ENCODE peak calls at places on chromosomes 16 and 17, in ten cellular contexts. Q, J, D, M, H, N, C, T, K and W are unnamed samples. For H3K9me3, the result is how much of the 10 kb centered on the place peaks cover.

GRCh38 chr16:29899516-29900101 is at the start of gene SEZ6L2:
- DNase-seq in T (no peak), H (peak), Q (no peak), K (peak), D (peak), J (peak), M (peak), N (peak), C (peak), W (peak)

GRCh38 chr17:77440571-77440981 is 299.8 kb downstream of the SEC14L1 start:
- DNase-seq in J (no peak), M (no peak), D (peak), N (peak), C (no peak), Q (no peak), K (no peak), T (no peak), H (no peak), W (no peak)

GRCh38 chr17:61000911-61001310 is 323.3 kb downstream of the BCAS3 start:
- DNase-seq in K (peak), H (peak), J (no peak), N (no peak), D (no peak), C (no peak), Q (no peak), M (peak), T (no peak), W (no peak)

GRCh38 chr16:51167170-51167710 is 16.2 kb upstream of the SALL1 start:
- DNase-seq in N (no peak), D (no peak), C (no peak), J (no peak), Q (no peak), M (no peak), H (no peak), T (no peak), K (peak), W (no peak)

GRCh38 chr16:55113195-55113594 is 182.5 kb downstream of the IRX5 start:
- DNase-seq in N (no peak), T (no peak), D (no peak), H (no peak), J (no peak), Q (no peak), K (no peak), M (no peak), C (no peak), W (no peak)

GRCh38 chr17:37462492-37462891 is 27.2 kb upstream of the DUSP14 start:
- DNase-seq in C (no peak), N (no peak), H (no peak), K (no peak), M (no peak), Q (no peak), D (no peak), J (no peak), T (no peak), W (no peak)

GRCh38 chr17:9240659-9241370 is 219.5 kb downstream of the NTN1 start:
- DNase-seq in T (peak), D (peak), N (peak), H (peak), J (peak), M (peak), K (peak), C (no peak), Q (no peak), W (peak)

GRCh38 chr16:5916711-5917191 is 819.2 kb upstream of the EEF2KMT start:
- DNase-seq in J (no peak), C (no peak), D (peak), T (no peak), H (no peak), N (no peak), K (peak), M (no peak), Q (no peak), W (no peak)

GRCh38 chr17:45835481-45835880 is 9.2 kb upstream of the SPPL2C start:
- DNase-seq in K (no peak), H (no peak), D (no peak), C (no peak), Q (no peak), N (no peak), J (no peak), M (no peak), T (no peak), W (no peak)

GRCh38 chr16:88688013-88688778 is 1.9 kb upstream of the SNAI3 start:
- DNase-seq in D (peak), J (peak), T (no peak), C (peak), N (no peak), K (peak), H (no peak), Q (no peak), M (no peak), W (no peak)

GRCh38 chr17:55237268-55237667 is 27.5 kb upstream of the HLF start:
- DNase-seq in J (no peak), T (no peak), N (no peak), K (no peak), Q (no peak), D (no peak), M (no peak), H (no peak), C (no peak), W (no peak)

GRCh38 chr17:79618383-79619067 is 7.7 kb upstream of the RBFOX3 start:
- DNase-seq in T (no peak), H (no peak), M (no peak), K (no peak), C (peak), D (no peak), N (peak), J (peak), Q (no peak), W (peak)

GRCh38 chr17:4520881-4521600 is 22.4 kb downstream of the SPNS2 start:
- DNase-seq in C (no peak), N (peak), M (peak), Q (no peak), K (no peak), T (no peak), J (peak), H (no peak), D (peak), W (peak)

GRCh38 chr16:17339764-17340541 is 130.8 kb downstream of the XYLT1 start:
- DNase-seq in T (no peak), Q (no peak), J (no peak), M (peak), K (peak), H (peak), N (no peak), D (peak), C (no peak), W (no peak)

GRCh38 chr16:69417537-69418199 is 6.8 kb upstream of the CYB5B start:
- DNase-seq in M (no peak), H (no peak), J (no peak), C (no peak), K (peak), Q (no peak), D (no peak), N (no peak), T (no peak), W (no peak)

GRCh38 chr16:66306366-66307150 is 59.9 kb upstream of the CDH5 start:
- DNase-seq in H (no peak), K (no peak), N (peak), J (peak), M (no peak), C (no peak), D (no peak), Q (no peak), T (no peak), W (no peak)

GRCh38 chr16:46961373-46962353 is 11.8 kb downstream of the DNAJA2 start:
- DNase-seq in Q (no peak), T (no peak), M (peak), D (no peak), J (no peak), H (no peak), N (no peak), C (no peak), K (no peak), W (no peak)

GRCh38 chr17:1013729-1014090 is 16.8 kb downstream of the TIMM22 start:
- DNase-seq in T (no peak), M (no peak), J (peak), C (no peak), D (no peak), H (no peak), K (no peak), N (no peak), Q (no peak), W (no peak)

GRCh38 chr16:82945420-82946096 is 318.8 kb downstream of the CDH13 start:
- DNase-seq in C (no peak), Q (no peak), J (no peak), T (no peak), D (no peak), H (no peak), N (peak), M (no peak), K (no peak), W (no peak)

GRCh38 chr16:89024546-89024945 is 47.5 kb upstream of the CBFA2T3 start:
- DNase-seq in N (no peak), Q (no peak), K (no peak), H (no peak), M (no peak), T (no peak), J (no peak), C (no peak), D (no peak), W (no peak)

GRCh38 chr17:65436871-65437270 is 124.6 kb downstream of the AXIN2 start:
- DNase-seq in T (no peak), M (no peak), N (no peak), H (no peak), K (no peak), J (no peak), Q (no peak), D (no peak), C (no peak), W (no peak)

GRCh38 chr17:41602524-41602923 is 10.0 kb downstream of the KRT16 start:
- DNase-seq in J (no peak), H (no peak), C (no peak), Q (no peak), K (no peak), T (no peak), N (no peak), M (no peak), D (no peak), W (no peak)

GRCh38 chr17:19443148-19443547 is 32.1 kb downstream of the RNF112 start:
- DNase-seq in T (no peak), C (no peak), H (no peak), M (no peak), D (no peak), Q (no peak), K (no peak), J (no peak), N (no peak), W (no peak)
- H3K9me3 ChIP-seq in T (under half), C (under half), H (under half), M (under half), D (under half), Q (under half), K (under half), J (under half), N (under half), W (under half)

DNA sequence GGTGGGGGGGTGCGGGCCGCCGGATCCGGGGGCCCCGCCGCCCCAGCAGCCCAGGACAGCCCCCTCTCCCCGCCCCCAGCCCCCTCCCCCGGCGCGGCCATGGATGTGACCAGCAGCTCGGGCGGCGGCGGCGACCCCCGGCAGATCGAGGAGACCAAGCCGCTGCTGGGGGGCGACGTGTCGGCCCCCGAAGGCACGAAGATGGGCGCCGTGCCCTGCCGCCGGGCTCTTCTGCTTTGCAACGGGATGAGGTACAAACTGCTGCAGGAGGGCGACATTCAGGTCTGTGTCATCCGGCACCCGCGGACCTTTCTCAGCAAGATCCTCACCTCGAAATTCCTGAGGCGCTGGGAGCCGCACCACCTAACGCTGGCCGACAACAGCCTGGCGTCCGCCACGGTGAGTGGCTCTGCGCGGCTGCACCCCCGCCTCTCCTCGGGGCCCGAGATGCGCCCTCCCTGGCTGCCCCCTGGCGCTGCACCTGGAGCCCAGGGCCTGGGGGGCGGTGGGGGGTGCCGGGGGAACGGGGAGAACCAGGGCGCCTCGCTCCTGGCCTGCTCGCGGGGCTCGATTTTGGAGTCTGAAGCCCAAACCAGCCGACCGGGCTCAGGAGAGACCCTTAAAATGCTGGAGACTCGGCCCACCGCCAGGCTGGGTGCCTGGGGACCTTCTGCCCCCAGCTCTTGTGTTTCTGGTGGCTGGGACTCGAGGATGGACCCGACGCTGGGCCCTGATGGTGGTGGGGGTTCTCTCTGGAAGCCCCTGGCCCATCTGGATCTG is 725 bp downstream of the CMIP start:
- DNase-seq in N (peak), D (peak), K (peak), H (peak), T (no peak), M (peak), J (peak), C (peak), Q (no peak), W (peak)
- TF ChIP-seq CTCF in N (no peak), D (no peak), K (peak), H (peak), T (peak), M (peak), J (no peak), C (peak), Q (peak), W (no peak)

GRCh38 chr17:7479389-7480192 is at the start of gene ZBTB4:
- DNase-seq in C (peak), M (peak), J (peak), H (peak), N (peak), D (peak), T (no peak), Q (no peak), K (peak), W (peak)

GRCh38 chr17:7478276-7479138 is 924 bp downstream of the ZBTB4 start:
- DNase-seq in M (peak), C (peak), J (peak), Q (no peak), N (peak), D (peak), T (no peak), H (peak), K (peak), W (peak)

GRCh38 chr17:7476951-7477350 is 2.5 kb downstream of the ZBTB4 start:
- DNase-seq in K (no peak), D (no peak), T (no peak), C (no peak), Q (no peak), M (no peak), J (peak), N (no peak), H (no peak), W (no peak)

GRCh38 chr17:7477392-7478275 is 1.8 kb downstream of the ZBTB4 start:
- DNase-seq in D (peak), T (no peak), N (no peak), H (peak), J (peak), C (peak), K (peak), Q (no peak), M (peak), W (peak)

DNA sequence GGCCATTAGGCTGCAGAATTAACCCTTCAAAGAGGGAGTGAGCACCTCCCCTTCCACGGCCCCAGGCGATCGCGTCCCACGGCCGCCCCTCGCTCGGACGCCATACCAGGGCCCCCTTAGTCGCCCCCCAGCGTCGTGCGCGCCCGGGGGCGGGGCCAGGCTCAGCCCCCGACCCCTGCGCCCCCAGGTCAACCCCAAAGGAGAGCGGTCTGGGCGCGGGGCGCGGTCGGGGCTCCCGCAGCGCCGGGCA is 367 bp downstream of the ZBTB4 start:
- DNase-seq in K (no peak), C (no peak), T (no peak), N (no peak), Q (no peak), D (no peak), J (no peak), H (no peak), M (no peak), W (no peak)
- H3K9me3 ChIP-seq in K (under half), C (under half), T (under half), N (under half), Q (under half), D (under half), J (under half), H (under half), M (under half), W (under half)

DNA sequence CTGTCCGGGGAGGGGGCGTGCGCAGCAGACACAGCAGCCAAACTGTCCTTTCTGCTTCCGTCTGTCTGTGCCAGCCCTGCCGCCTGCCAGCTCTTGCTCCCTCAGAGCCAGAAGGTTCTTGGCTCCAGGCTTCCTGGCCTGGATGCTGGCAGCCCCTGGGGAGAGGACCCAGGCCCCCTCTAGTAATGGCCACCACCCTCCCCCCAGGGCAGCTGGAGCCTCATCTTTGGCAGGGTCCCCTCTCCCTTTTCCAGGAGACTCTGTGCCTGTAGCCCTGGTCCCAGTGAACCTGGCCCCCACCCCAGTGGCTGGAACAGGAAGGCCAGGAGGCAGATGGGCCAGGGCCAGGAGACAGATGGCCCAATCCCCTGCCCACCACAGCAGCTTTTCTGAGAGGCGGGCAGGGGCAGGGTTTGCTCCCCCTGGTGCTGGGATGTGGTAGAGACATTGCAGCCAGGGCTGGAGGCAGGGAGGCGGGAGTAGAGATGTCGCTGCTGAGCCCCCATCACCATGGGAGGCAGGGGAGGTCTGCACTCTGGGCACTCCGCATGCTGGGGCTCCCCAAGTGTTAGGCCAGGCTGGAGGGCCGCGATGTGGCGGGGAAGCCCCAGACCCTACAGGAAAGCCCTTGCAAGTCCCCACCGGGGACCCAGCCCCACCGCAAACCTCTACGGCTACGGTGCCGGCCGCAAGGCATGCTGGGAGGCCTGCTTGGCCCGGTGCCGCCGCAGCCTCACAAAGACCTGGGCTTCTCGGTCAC is 16.7 kb downstream of the UNC13D start:
- DNase-seq in K (peak), D (peak), H (peak), T (no peak), N (peak), M (peak), J (peak), Q (no peak), C (peak), W (peak)
- TF ChIP-seq CTCF in K (peak), D (peak), H (peak), T (peak), N (peak), M (peak), J (peak), Q (peak), C (peak), W (peak)

GRCh38 chr17:27089929-27090247 is 204.0 kb upstream of the WSB1 start:
- DNase-seq in K (no peak), C (no peak), Q (no peak), H (no peak), T (no peak), J (no peak), D (no peak), M (no peak), N (no peak), W (no peak)
- H3K9me3 ChIP-seq in K (under half), C (under half), Q (under half), H (under half), T (under half), J (under half), D (under half), M (under half), N (under half), W (under half)

GRCh38 chr17:67377727-67378443 is 804 bp downstream of the PITPNC1 start:
- DNase-seq in C (peak), T (no peak), K (peak), D (peak), J (peak), N (peak), H (peak), M (peak), Q (no peak), W (peak)

GRCh38 chr17:67378444-67379250 is 1.6 kb downstream of the PITPNC1 start:
- DNase-seq in H (peak), C (peak), T (no peak), D (peak), K (peak), Q (no peak), M (peak), J (peak), N (peak), W (peak)

GRCh38 chr17:67376509-67376891 is 581 bp upstream of the PITPNC1 start:
- DNase-seq in K (peak), J (no peak), C (no peak), Q (no peak), M (peak), N (peak), D (peak), H (peak), T (no peak), W (peak)

GRCh38 chr17:67375761-67376160 is 1.3 kb upstream of the PITPNC1 start:
- DNase-seq in M (no peak), H (no peak), Q (no peak), D (no peak), C (no peak), K (no peak), N (no peak), J (no peak), T (no peak), W (no peak)

DNA sequence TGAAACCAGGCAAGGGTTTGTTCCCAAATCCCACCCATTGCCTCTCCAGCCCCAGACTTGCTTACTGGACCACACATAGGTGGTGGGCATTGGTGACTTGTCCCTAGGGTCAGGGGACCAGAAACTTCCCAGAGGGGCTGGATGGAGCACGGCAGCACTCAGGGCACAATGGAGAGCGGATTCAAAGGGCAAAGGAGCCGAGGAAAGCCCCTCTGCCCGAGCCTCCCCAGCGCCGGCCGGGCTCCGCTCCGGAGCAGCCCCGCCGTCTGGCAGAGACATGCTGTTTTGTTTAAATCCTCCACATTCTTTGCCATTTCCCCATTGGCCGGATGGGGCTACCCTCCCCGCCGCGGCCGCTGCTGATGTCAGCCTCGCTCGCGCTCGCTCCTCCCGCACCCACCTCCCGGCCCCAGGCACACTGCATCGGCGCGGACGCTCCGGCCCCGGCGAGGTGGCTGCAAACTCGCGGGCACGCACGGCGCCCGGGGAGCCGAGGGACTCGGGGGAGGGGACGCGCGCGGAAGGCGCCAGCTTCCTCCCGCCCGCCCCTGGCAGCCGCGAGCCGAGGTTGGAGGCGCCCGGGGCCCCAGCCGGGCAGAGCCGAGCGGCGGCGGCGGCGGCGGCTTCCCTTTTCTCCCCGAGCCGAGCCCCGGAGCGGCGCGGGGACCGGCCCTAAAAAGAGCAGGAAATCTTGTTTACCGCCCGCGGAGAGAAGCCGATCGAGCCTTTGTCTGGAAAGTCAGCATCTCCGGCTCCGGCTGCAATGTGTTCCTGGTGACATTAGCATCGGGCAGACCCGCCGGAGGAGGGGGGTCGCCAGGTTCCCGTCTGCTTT is at the start of gene PITPNC1:
- DNase-seq in H (peak), N (peak), D (peak), M (peak), C (peak), T (peak), K (peak), Q (peak), J (peak), W (peak)
- TF ChIP-seq CTCF in H (no peak), N (peak), D (peak), M (peak), C (no peak), T (peak), K (no peak), Q (no peak), J (peak), W (no peak)

GRCh38 chr16:35463358-35463757 is 2003.9 kb downstream of the TP53TG3F start:
- DNase-seq in H (no peak), C (no peak), D (no peak), T (no peak), J (no peak), K (no peak), Q (no peak), M (no peak), N (no peak), W (no peak)
- H3K9me3 ChIP-seq in H (under half), C (under half), D (under half), T (under half), J (under half), K (under half), Q (under half), M (under half), N (under half), W (under half)